ENCODE peak calls at places on chromosome 3, in nine cellular contexts. One of them, this sample, is unnamed.
A peak's percentile ranks its signal among the peaks of the same experiment; 100 is the strongest.

GRCh38 chr3:13533823-13534435 is 15.0 kb upstream of the FBLN2 start:
- DNase-seq in lower leg skin: no peak
- DNase-seq in A549: no peak
- DNase-seq in IMR-90: no peak
- DNase-seq in endothelial cell of umbilical vein: no peak
- DNase-seq in erythroblast: no peak
- DNase-seq in heart left ventricle: no peak
- DNase-seq in suprapubic skin: peak; percentile 75
- DNase-seq in body of pancreas: no peak
- DNase-seq in this sample: no peak

GRCh38 chr3:7543294-7543693 is 682.4 kb downstream of the GRM7 start:
- DNase-seq in lower leg skin: no peak
- DNase-seq in A549: no peak
- DNase-seq in IMR-90: no peak
- DNase-seq in endothelial cell of umbilical vein: peak; percentile 72
- DNase-seq in erythroblast: no peak
- DNase-seq in heart left ventricle: no peak
- DNase-seq in suprapubic skin: no peak
- DNase-seq in body of pancreas: no peak
- DNase-seq in this sample: no peak

GRCh38 chr3:40524222-40524570 is 564 bp upstream of the ZNF621 start:
- DNase-seq in lower leg skin: no peak
- DNase-seq in A549: no peak
- DNase-seq in IMR-90: peak; percentile 3
- DNase-seq in endothelial cell of umbilical vein: no peak
- DNase-seq in erythroblast: no peak
- DNase-seq in heart left ventricle: no peak
- DNase-seq in suprapubic skin: no peak
- DNase-seq in body of pancreas: no peak
- DNase-seq in this sample: no peak

GRCh38 chr3:108590443-108590842 is 921 bp downstream of the DZIP3 start:
- DNase-seq in lower leg skin: no peak
- DNase-seq in A549: no peak
- DNase-seq in IMR-90: no peak
- DNase-seq in endothelial cell of umbilical vein: peak; percentile 16
- DNase-seq in erythroblast: no peak
- DNase-seq in heart left ventricle: no peak
- DNase-seq in suprapubic skin: no peak
- DNase-seq in body of pancreas: no peak
- DNase-seq in this sample: no peak

GRCh38 chr3:15470261-15470660 is 42.9 kb downstream of the EAF1 start:
- DNase-seq in lower leg skin: no peak
- DNase-seq in A549: peak; percentile 21
- DNase-seq in IMR-90: no peak
- DNase-seq in endothelial cell of umbilical vein: no peak
- DNase-seq in erythroblast: no peak
- DNase-seq in heart left ventricle: no peak
- DNase-seq in suprapubic skin: no peak
- DNase-seq in body of pancreas: no peak
- DNase-seq in this sample: no peak

GRCh38 chr3:135142530-135142929 is 347.5 kb downstream of the EPHB1 start:
- DNase-seq in lower leg skin: no peak
- DNase-seq in A549: no peak
- DNase-seq in IMR-90: no peak
- DNase-seq in endothelial cell of umbilical vein: no peak
- DNase-seq in erythroblast: no peak
- DNase-seq in heart left ventricle: no peak
- DNase-seq in suprapubic skin: no peak
- DNase-seq in body of pancreas: no peak
- DNase-seq in this sample: no peak

GRCh38 chr3:121481116-121481895 is 64.5 kb downstream of the POLQ start:
- DNase-seq in lower leg skin: no peak
- DNase-seq in A549: no peak
- DNase-seq in IMR-90: peak; percentile 68
- DNase-seq in endothelial cell of umbilical vein: no peak
- DNase-seq in erythroblast: no peak
- DNase-seq in heart left ventricle: no peak
- DNase-seq in suprapubic skin: no peak
- DNase-seq in body of pancreas: no peak
- DNase-seq in this sample: no peak

GRCh38 chr3:144128117-144128892 is 156.7 kb downstream of the DIPK2A start:
- DNase-seq in lower leg skin: no peak
- DNase-seq in A549: no peak
- DNase-seq in IMR-90: no peak
- DNase-seq in endothelial cell of umbilical vein: no peak
- DNase-seq in erythroblast: no peak
- DNase-seq in heart left ventricle: no peak
- DNase-seq in suprapubic skin: no peak
- DNase-seq in body of pancreas: no peak
- DNase-seq in this sample: no peak

GRCh38 chr3:29099775-29100174 is 181.1 kb upstream of the RBMS3 start:
- DNase-seq in lower leg skin: no peak
- DNase-seq in A549: no peak
- DNase-seq in IMR-90: peak; percentile 28
- DNase-seq in endothelial cell of umbilical vein: peak; percentile 3
- DNase-seq in erythroblast: no peak
- DNase-seq in heart left ventricle: no peak
- DNase-seq in suprapubic skin: no peak
- DNase-seq in body of pancreas: no peak
- DNase-seq in this sample: no peak

GRCh38 chr3:195086341-195086740 is 184.6 kb downstream of the XXYLT1 start:
- DNase-seq in lower leg skin: no peak
- DNase-seq in A549: no peak
- DNase-seq in IMR-90: no peak
- DNase-seq in endothelial cell of umbilical vein: no peak
- DNase-seq in erythroblast: no peak
- DNase-seq in heart left ventricle: no peak
- DNase-seq in suprapubic skin: peak; percentile 51
- DNase-seq in body of pancreas: no peak
- DNase-seq in this sample: no peak

GRCh38 chr3:120348065-120348980 is 831 bp downstream of the LRRC58 start:
- DNase-seq in lower leg skin: no peak
- DNase-seq in A549: peak; percentile 51
- DNase-seq in IMR-90: peak; percentile 10
- DNase-seq in endothelial cell of umbilical vein: peak; percentile 36
- DNase-seq in erythroblast: peak; percentile 34
- DNase-seq in heart left ventricle: no peak
- DNase-seq in suprapubic skin: peak; percentile 68
- DNase-seq in body of pancreas: no peak
- DNase-seq in this sample: peak; percentile 5

GRCh38 chr3:171157286-171157685 is 130.8 kb upstream of the SLC2A2 start:
- DNase-seq in lower leg skin: no peak
- DNase-seq in A549: no peak
- DNase-seq in IMR-90: no peak
- DNase-seq in endothelial cell of umbilical vein: no peak
- DNase-seq in erythroblast: no peak
- DNase-seq in heart left ventricle: peak; percentile 43
- DNase-seq in suprapubic skin: no peak
- DNase-seq in body of pancreas: no peak
- DNase-seq in this sample: no peak

GRCh38 chr3:59820352-59820934 is 770.6 kb upstream of the CFAP20DC start:
- DNase-seq in lower leg skin: no peak
- DNase-seq in A549: no peak
- DNase-seq in IMR-90: peak; percentile 61
- DNase-seq in endothelial cell of umbilical vein: no peak
- DNase-seq in erythroblast: no peak
- DNase-seq in heart left ventricle: no peak
- DNase-seq in suprapubic skin: no peak
- DNase-seq in body of pancreas: no peak
- DNase-seq in this sample: no peak

GRCh38 chr3:98259707-98260106 is 4.3 kb upstream of the OR5H6 start:
- DNase-seq in lower leg skin: no peak
- DNase-seq in A549: no peak
- DNase-seq in IMR-90: no peak
- DNase-seq in endothelial cell of umbilical vein: no peak
- DNase-seq in erythroblast: peak; percentile 14
- DNase-seq in heart left ventricle: no peak
- DNase-seq in suprapubic skin: no peak
- DNase-seq in body of pancreas: no peak
- DNase-seq in this sample: no peak

DNA sequence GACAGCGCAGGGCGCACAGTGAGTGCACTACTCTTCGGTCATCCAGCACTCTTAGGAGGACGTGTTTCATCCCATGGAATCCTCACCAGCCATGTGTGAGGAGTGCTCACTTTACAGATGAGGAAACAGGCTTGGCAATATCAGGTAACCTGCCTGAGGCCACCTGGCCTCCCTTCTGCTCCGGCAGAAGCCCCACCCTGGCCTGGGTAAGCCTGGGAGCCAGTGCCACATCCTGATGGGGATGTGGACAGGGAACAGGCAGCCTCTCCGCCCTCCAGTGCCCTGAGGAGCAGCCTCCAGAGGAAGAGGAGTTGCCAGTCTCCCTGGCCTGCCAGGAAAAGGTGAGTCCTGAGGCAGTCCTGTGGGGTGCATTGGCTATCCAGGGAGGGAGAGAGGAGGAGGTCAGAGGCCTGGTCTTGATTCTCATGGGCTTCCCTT is 39.4 kb upstream of the LIMD1 start:
- DNase-seq in lower leg skin: no peak
- DNase-seq in A549: no peak
- DNase-seq in IMR-90: no peak
- DNase-seq in endothelial cell of umbilical vein: no peak
- DNase-seq in erythroblast: no peak
- DNase-seq in heart left ventricle: no peak
- DNase-seq in suprapubic skin: no peak
- DNase-seq in body of pancreas: no peak
- DNase-seq in this sample: no peak
- TF ChIP-seq POLR2A in lower leg skin: no peak
- TF ChIP-seq POLR2A in A549: no peak
- TF ChIP-seq POLR2A in IMR-90: no peak
- TF ChIP-seq POLR2A in endothelial cell of umbilical vein: no peak
- TF ChIP-seq POLR2A in erythroblast: no peak
- TF ChIP-seq POLR2A in heart left ventricle: no peak
- TF ChIP-seq POLR2A in suprapubic skin: no peak
- TF ChIP-seq POLR2A in body of pancreas: no peak
- TF ChIP-seq POLR2A in this sample: no peak

GRCh38 chr3:169966951-169967915 is 626 bp downstream of the SEC62 start:
- DNase-seq in lower leg skin: peak; percentile 33
- DNase-seq in A549: peak; percentile 33
- DNase-seq in IMR-90: peak; percentile 49
- DNase-seq in endothelial cell of umbilical vein: peak; percentile 62
- DNase-seq in erythroblast: peak; percentile 81
- DNase-seq in heart left ventricle: peak; percentile 58
- DNase-seq in suprapubic skin: peak; percentile 73
- DNase-seq in body of pancreas: peak; percentile 56
- DNase-seq in this sample: no peak

GRCh38 chr3:169968224-169968623 is 1.6 kb downstream of the SEC62 start:
- DNase-seq in lower leg skin: no peak
- DNase-seq in A549: no peak
- DNase-seq in IMR-90: no peak
- DNase-seq in endothelial cell of umbilical vein: no peak
- DNase-seq in erythroblast: no peak
- DNase-seq in heart left ventricle: no peak
- DNase-seq in suprapubic skin: no peak
- DNase-seq in body of pancreas: no peak
- DNase-seq in this sample: no peak

GRCh38 chr3:169964176-169964575 is 2.4 kb upstream of the SEC62 start:
- DNase-seq in lower leg skin: no peak
- DNase-seq in A549: no peak
- DNase-seq in IMR-90: peak; percentile 56
- DNase-seq in endothelial cell of umbilical vein: no peak
- DNase-seq in erythroblast: no peak
- DNase-seq in heart left ventricle: no peak
- DNase-seq in suprapubic skin: no peak
- DNase-seq in body of pancreas: no peak
- DNase-seq in this sample: no peak

GRCh38 chr3:169965562-169965961 is 1.0 kb upstream of the SEC62 start:
- DNase-seq in lower leg skin: no peak
- DNase-seq in A549: no peak
- DNase-seq in IMR-90: no peak
- DNase-seq in endothelial cell of umbilical vein: no peak
- DNase-seq in erythroblast: no peak
- DNase-seq in heart left ventricle: no peak
- DNase-seq in suprapubic skin: no peak
- DNase-seq in body of pancreas: no peak
- DNase-seq in this sample: no peak

DNA sequence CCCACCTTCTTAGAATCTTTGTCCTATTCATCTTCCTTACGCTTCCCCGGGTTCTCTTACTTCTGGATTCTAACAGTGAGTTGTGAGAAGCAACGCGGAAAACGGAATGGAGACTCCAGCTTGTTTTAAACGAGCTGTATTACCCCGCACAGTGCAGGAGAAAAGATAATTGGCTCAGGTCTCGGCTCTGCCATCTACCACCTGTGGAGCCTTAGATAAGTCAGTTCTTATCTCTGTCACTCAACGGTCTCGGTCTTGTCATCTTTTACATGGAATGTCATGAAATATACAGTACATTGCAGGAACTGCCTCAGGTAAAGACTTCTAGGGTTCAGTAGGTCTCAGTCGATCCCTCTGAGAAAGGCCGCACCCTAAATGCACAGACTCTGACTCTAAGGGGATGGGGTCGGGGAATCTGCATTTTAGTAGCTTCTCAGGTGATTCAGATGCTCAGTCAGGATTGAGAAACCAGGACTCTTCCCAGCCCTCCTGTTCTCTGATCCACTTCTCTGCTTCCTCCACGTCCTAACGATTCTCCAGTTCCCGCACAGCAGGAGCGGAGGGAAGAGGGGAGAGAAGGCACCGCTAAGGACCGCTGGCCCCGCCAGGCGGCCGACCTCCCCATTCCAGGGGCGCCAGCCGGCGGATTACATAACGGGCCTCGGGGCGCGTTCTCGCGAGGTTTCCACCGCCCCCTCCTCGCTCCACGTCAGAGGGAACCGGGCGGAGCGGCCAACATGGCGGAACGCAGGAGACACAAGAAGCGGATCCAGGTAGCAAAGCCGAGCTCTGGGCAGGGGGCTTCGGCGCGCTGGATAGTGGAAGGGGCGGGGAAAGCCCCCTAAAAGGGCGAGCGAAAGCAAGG is at the start of gene SEC62:
- DNase-seq in lower leg skin: peak; percentile 87
- DNase-seq in A549: peak; percentile 88
- DNase-seq in IMR-90: peak; percentile 88
- DNase-seq in endothelial cell of umbilical vein: peak; percentile 94
- DNase-seq in erythroblast: peak; percentile 95
- DNase-seq in heart left ventricle: peak; percentile 95
- DNase-seq in suprapubic skin: peak; percentile 96
- DNase-seq in body of pancreas: peak; percentile 96
- DNase-seq in this sample: peak; percentile 88
- TF ChIP-seq POLR2A in lower leg skin: no peak
- TF ChIP-seq POLR2A in A549: peak; percentile 94
- TF ChIP-seq POLR2A in IMR-90: peak; percentile 88
- TF ChIP-seq POLR2A in endothelial cell of umbilical vein: peak; percentile 72
- TF ChIP-seq POLR2A in erythroblast: peak; percentile 96
- TF ChIP-seq POLR2A in heart left ventricle: peak; percentile 83
- TF ChIP-seq POLR2A in suprapubic skin: peak; percentile 38
- TF ChIP-seq POLR2A in body of pancreas: peak; percentile 67
- TF ChIP-seq POLR2A in this sample: peak; percentile 80

GRCh38 chr3:73069775-73070444 is 8.5 kb downstream of the EBLN2 start:
- DNase-seq in lower leg skin: no peak
- DNase-seq in A549: no peak
- DNase-seq in IMR-90: no peak
- DNase-seq in endothelial cell of umbilical vein: no peak
- DNase-seq in erythroblast: no peak
- DNase-seq in heart left ventricle: no peak
- DNase-seq in suprapubic skin: no peak
- DNase-seq in body of pancreas: no peak
- DNase-seq in this sample: no peak
- TF ChIP-seq POLR2A in lower leg skin: no peak
- TF ChIP-seq POLR2A in A549: no peak
- TF ChIP-seq POLR2A in IMR-90: no peak
- TF ChIP-seq POLR2A in endothelial cell of umbilical vein: no peak
- TF ChIP-seq POLR2A in erythroblast: no peak
- TF ChIP-seq POLR2A in heart left ventricle: no peak
- TF ChIP-seq POLR2A in suprapubic skin: no peak
- TF ChIP-seq POLR2A in body of pancreas: no peak
- TF ChIP-seq POLR2A in this sample: no peak

GRCh38 chr3:133821767-133822638 is 16.4 kb downstream of the SRPRB start:
- DNase-seq in lower leg skin: no peak
- DNase-seq in A549: no peak
- DNase-seq in IMR-90: peak; percentile 80
- DNase-seq in endothelial cell of umbilical vein: peak; percentile 44
- DNase-seq in erythroblast: no peak
- DNase-seq in heart left ventricle: peak; percentile 89
- DNase-seq in suprapubic skin: no peak
- DNase-seq in body of pancreas: peak; percentile 94
- DNase-seq in this sample: peak; percentile 60
- TF ChIP-seq POLR2A in lower leg skin: no peak
- TF ChIP-seq POLR2A in A549: no peak
- TF ChIP-seq POLR2A in IMR-90: no peak
- TF ChIP-seq POLR2A in endothelial cell of umbilical vein: no peak
- TF ChIP-seq POLR2A in erythroblast: peak; percentile 20
- TF ChIP-seq POLR2A in heart left ventricle: no peak
- TF ChIP-seq POLR2A in suprapubic skin: no peak
- TF ChIP-seq POLR2A in body of pancreas: no peak
- TF ChIP-seq POLR2A in this sample: no peak